ENCODE peak calls at places on chromosomes 3 and 15, in four cellular contexts. G is psoas muscle; D is lower lobe of right lung; K is CD8-positive, alpha-beta T cell. M is an unnamed sample. For H3K27me3, the result is how much of the 10 kb centered on the place peaks cover.

GRCh38 chr3:25711090-25711489 is 46.4 kb upstream of the TOP2B start:
- DNase-seq in D (no peak), G (no peak), K (no peak), M (no peak)

GRCh38 chr3:195462308-195462610 is 19.4 kb upstream of the ACAP2 start:
- DNase-seq in G (no peak), D (no peak), K (no peak), M (no peak)

GRCh38 chr15:67119238-67119846 is 53.9 kb downstream of the SMAD3 start:
- DNase-seq in D (no peak), K (no peak), G (no peak), M (no peak)

GRCh38 chr15:39247574-39247973 is 333.3 kb upstream of the THBS1 start:
- DNase-seq in K (no peak), D (no peak), G (no peak), M (no peak)

GRCh38 chr15:40939909-40940801 is 11.0 kb downstream of the DLL4 start:
- DNase-seq in D (no peak), K (peak), G (peak), M (no peak)

GRCh38 chr3:167188592-167188991 is 191.5 kb downstream of the ZBBX start:
- DNase-seq in G (no peak), K (no peak), D (no peak), M (no peak)

GRCh38 chr3:152320201-152320617 is 51.5 kb downstream of the MBNL1 start:
- DNase-seq in G (no peak), D (no peak), K (no peak), M (no peak)

GRCh38 chr3:101867521-101867920 is 18.2 kb downstream of the NFKBIZ start:
- DNase-seq in K (no peak), G (no peak), D (no peak), M (no peak)

GRCh38 chr3:133753107-133753778 is 7.0 kb downstream of the TF start:
- DNase-seq in G (no peak), K (no peak), D (no peak), M (no peak)

GRCh38 chr3:23203651-23204111 is 554 bp downstream of the UBE2E2 start:
- DNase-seq in G (peak), K (no peak), D (peak), M (peak)

GRCh38 chr3:106379251-106379750 is 510.5 kb upstream of the CBLB start:
- DNase-seq in D (no peak), K (no peak), G (no peak), M (no peak)

GRCh38 chr3:51970606-51971300 is 3.1 kb downstream of the ABHD14B start:
- DNase-seq in D (no peak), K (no peak), G (no peak), M (no peak)

GRCh38 chr3:165259518-165260193 is 63.5 kb upstream of the SLITRK3 start:
- DNase-seq in K (no peak), D (no peak), G (no peak), M (no peak)

GRCh38 chr15:92624401-92624991 is 31.1 kb downstream of the FAM174B start:
- DNase-seq in K (no peak), G (peak), D (no peak), M (no peak)

GRCh38 chr3:141556034-141556433 is 69.2 kb downstream of the RASA2 start:
- DNase-seq in G (no peak), D (no peak), K (no peak), M (no peak)

GRCh38 chr15:60932051-60932915 is 296.8 kb downstream of the RORA start:
- DNase-seq in K (peak), G (peak), D (no peak), M (no peak)

GRCh38 chr15:34755419-34755773 is 598 bp upstream of the GJD2 start:
- DNase-seq in K (no peak), D (no peak), G (no peak), M (no peak)
- H3K4me3 ChIP-seq in K (no peak), D (no peak), G (no peak), M (no peak)

GRCh38 chr15:58015565-58015964 is 49.9 kb downstream of the ALDH1A2 start:
- DNase-seq in K (no peak), G (no peak), D (no peak), M (no peak)

GRCh38 chr15:58016776-58017175 is 48.7 kb downstream of the ALDH1A2 start:
- DNase-seq in G (no peak), D (no peak), K (no peak), M (no peak)

GRCh38 chr15:58019503-58020376 is 45.8 kb downstream of the ALDH1A2 start:
- DNase-seq in G (no peak), K (no peak), D (no peak), M (no peak)

GRCh38 chr15:58014470-58014869 is 51.0 kb downstream of the ALDH1A2 start:
- DNase-seq in K (no peak), G (no peak), D (no peak), M (no peak)

GRCh38 chr15:58017869-58018268 is 47.6 kb downstream of the ALDH1A2 start:
- DNase-seq in G (no peak), D (no peak), K (no peak), M (no peak)
- TF ChIP-seq CTCF in G (no peak), D (no peak), K (no peak), M (no peak)

DNA sequence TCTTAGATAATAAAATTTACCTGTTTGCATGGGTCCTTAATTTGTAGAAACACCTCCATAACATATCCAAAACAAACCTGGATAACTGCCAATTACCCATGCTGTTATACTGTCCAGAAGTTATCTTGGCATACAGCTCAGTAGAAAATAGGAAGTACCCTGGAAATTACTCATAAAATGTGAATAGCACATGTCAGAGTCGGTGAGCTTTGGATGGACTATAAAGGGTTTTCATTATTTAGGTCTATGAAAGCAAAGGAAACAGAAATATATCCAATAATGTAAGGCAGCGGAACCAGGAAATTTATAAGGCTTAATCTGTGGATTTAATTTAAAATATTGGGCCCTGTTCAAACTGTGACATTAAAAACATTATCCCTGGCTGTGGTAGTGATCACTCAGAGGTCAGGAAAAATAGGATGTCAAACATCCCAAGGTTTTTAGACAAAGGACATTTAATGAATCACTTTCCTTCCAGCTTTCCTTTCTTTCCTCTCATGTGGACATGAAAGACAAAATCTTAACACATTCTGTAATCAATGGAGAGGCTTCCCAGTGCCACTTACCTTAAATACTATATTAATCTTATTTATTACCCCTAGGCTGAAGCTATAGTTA is 459.0 kb upstream of the DPH6 start:
- DNase-seq in G (no peak), D (no peak), K (no peak), M (no peak)
- H3K27me3 ChIP-seq in G (under half), D (under half), K (under half), M (under half)

GRCh38 chr3:153343988-153344782 is 182.2 kb downstream of the RAP2B start:
- DNase-seq in K (no peak), D (no peak), G (no peak), M (no peak)

GRCh38 chr3:153350420-153350819 is 188.4 kb downstream of the RAP2B start:
- DNase-seq in G (no peak), D (no peak), K (no peak), M (no peak)

GRCh38 chr3:153349138-153349499 is 187.1 kb downstream of the RAP2B start:
- DNase-seq in G (no peak), K (no peak), D (no peak), M (no peak)

GRCh38 chr3:153348457-153349137 is 186.6 kb downstream of the RAP2B start:
- DNase-seq in D (no peak), G (no peak), K (no peak), M (no peak)
- H3K4me3 ChIP-seq in D (no peak), G (no peak), K (no peak), M (no peak)

GRCh38 chr3:19898725-19899124 is 35.3 kb downstream of the EFHB start:
- DNase-seq in D (no peak), G (no peak), K (no peak), M (no peak)

GRCh38 chr3:19901918-19902317 is 32.1 kb downstream of the EFHB start:
- DNase-seq in G (no peak), K (no peak), D (no peak), M (no peak)

GRCh38 chr3:19903649-19904048 is 30.4 kb downstream of the EFHB start:
- DNase-seq in G (no peak), K (no peak), D (no peak), M (no peak)

GRCh38 chr3:19899264-19899663 is 34.8 kb downstream of the EFHB start:
- DNase-seq in G (no peak), D (no peak), K (no peak), M (no peak)

GRCh38 chr3:19901337-19901736 is 32.7 kb downstream of the EFHB start:
- DNase-seq in K (no peak), D (no peak), G (no peak), M (no peak)
- TF ChIP-seq CTCF in K (no peak), D (no peak), G (no peak), M (no peak)

GRCh38 chr15:98403169-98403568 is 245.2 kb upstream of the IGF1R start:
- DNase-seq in D (no peak), G (no peak), K (no peak), M (no peak)
- H3K27me3 ChIP-seq in D (under half), G (under half), K (under half), M (under half)

DNA sequence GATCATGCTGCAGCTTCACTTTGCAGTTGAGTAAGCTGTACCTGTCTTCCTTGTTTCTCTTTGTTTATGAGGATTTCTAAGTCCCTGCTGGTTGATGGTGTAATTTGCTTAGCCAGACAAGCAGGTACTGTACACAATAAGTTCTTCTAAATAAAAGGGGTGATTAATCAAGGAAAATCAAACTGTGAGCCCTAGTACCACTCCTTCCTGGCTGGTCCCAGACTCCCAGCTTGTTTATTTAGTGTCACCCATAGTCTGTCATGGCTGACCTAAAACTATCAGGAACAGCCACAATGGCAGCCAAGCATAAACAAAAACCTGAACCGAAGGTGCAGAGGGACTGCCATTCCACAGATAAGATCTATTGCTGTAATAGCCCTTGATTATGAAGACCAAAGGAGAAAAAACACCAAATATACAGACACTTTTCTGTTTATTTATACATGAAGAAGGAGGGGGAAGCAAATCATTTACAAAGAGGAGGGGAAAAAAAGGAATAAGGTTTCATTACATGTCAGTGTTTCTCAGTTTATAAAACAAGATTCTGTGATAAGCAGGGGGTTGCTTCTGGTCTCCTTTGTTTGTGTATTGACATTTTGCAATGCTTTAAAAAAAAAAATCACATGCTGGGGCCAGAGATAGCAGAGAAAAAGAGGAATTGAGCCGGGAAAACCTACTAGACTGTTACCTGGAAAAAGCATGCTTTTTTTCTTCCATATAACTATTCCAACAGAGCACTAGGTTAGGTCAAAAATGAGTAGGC is 182.4 kb upstream of the DPH6 start:
- DNase-seq in G (no peak), K (no peak), D (no peak), M (no peak)
- H3K4me3 ChIP-seq in G (no peak), K (no peak), D (no peak), M (no peak)